ENCODE peak calls at places on chromosomes 1 and 21, in five cellular contexts. One of them, this sample, is unnamed.

GRCh38 chr1:175089319-175089718 is 21.7 kb downstream of the TNN start:
- DNase-seq in H9: no peak
- DNase-seq in H1: no peak
- DNase-seq in neuronal stem cell: peak
- DNase-seq in trophoblast cell: no peak
- DNase-seq in this sample: no peak

GRCh38 chr1:205068001-205068400 is 16.3 kb downstream of the TMEM81 start:
- DNase-seq in H9: no peak
- DNase-seq in H1: no peak
- DNase-seq in neuronal stem cell: no peak
- DNase-seq in trophoblast cell: no peak
- DNase-seq in this sample: no peak

GRCh38 chr1:29879217-29879616 is 642.9 kb downstream of the PTPRU start:
- DNase-seq in H9: no peak
- DNase-seq in H1: no peak
- DNase-seq in neuronal stem cell: no peak
- DNase-seq in trophoblast cell: no peak
- DNase-seq in this sample: no peak

GRCh38 chr1:107058245-107059032 is 2.0 kb downstream of the PRMT6 start:
- DNase-seq in H9: no peak
- DNase-seq in H1: no peak
- DNase-seq in neuronal stem cell: no peak
- DNase-seq in trophoblast cell: no peak
- DNase-seq in this sample: no peak

GRCh38 chr1:57067863-57068262 is 102.0 kb upstream of the C8B start:
- DNase-seq in H9: no peak
- DNase-seq in H1: no peak
- DNase-seq in neuronal stem cell: no peak
- DNase-seq in trophoblast cell: no peak
- DNase-seq in this sample: no peak

GRCh38 chr1:209484429-209484828 is 99.1 kb upstream of the CAMK1G start:
- DNase-seq in H9: no peak
- DNase-seq in H1: no peak
- DNase-seq in neuronal stem cell: no peak
- DNase-seq in trophoblast cell: no peak
- DNase-seq in this sample: no peak

GRCh38 chr21:32858628-32859027 is 87.1 kb upstream of the PAXBP1 start:
- DNase-seq in H9: no peak
- DNase-seq in H1: no peak
- DNase-seq in neuronal stem cell: no peak
- DNase-seq in trophoblast cell: no peak
- DNase-seq in this sample: no peak

GRCh38 chr21:36510911-36511310 is 31.0 kb upstream of the CLDN14 start:
- DNase-seq in H9: no peak
- DNase-seq in H1: no peak
- DNase-seq in neuronal stem cell: no peak
- DNase-seq in trophoblast cell: no peak
- DNase-seq in this sample: no peak

GRCh38 chr1:1358433-1359201 is at the start of gene MXRA8:
- DNase-seq in H9: peak
- DNase-seq in H1: no peak
- DNase-seq in neuronal stem cell: no peak
- DNase-seq in trophoblast cell: no peak
- DNase-seq in this sample: peak

GRCh38 chr1:20353836-20354235 is 63.2 kb downstream of the VWA5B1 start:
- DNase-seq in H9: no peak
- DNase-seq in H1: no peak
- DNase-seq in neuronal stem cell: no peak
- DNase-seq in trophoblast cell: no peak
- DNase-seq in this sample: no peak

GRCh38 chr1:49435291-49435690 is 588.5 kb downstream of the AGBL4 start:
- DNase-seq in H9: no peak
- DNase-seq in H1: no peak
- DNase-seq in neuronal stem cell: no peak
- DNase-seq in trophoblast cell: no peak
- DNase-seq in this sample: no peak

GRCh38 chr1:203536981-203537455 is 43.1 kb downstream of the OPTC start:
- DNase-seq in H9: no peak
- DNase-seq in H1: no peak
- DNase-seq in neuronal stem cell: no peak
- DNase-seq in trophoblast cell: peak
- DNase-seq in this sample: peak

GRCh38 chr1:213120386-213120785 is 69.3 kb downstream of the RPS6KC1 start:
- DNase-seq in H9: no peak
- DNase-seq in H1: no peak
- DNase-seq in neuronal stem cell: no peak
- DNase-seq in trophoblast cell: no peak
- DNase-seq in this sample: no peak

GRCh38 chr1:22252902-22253790 is 110.2 kb upstream of the WNT4 start:
- DNase-seq in H9: no peak
- DNase-seq in H1: no peak
- DNase-seq in neuronal stem cell: no peak
- DNase-seq in trophoblast cell: no peak
- DNase-seq in this sample: no peak

GRCh38 chr1:39337067-39337466 is 132.6 kb downstream of the MACF1 start:
- DNase-seq in H9: no peak
- DNase-seq in H1: no peak
- DNase-seq in neuronal stem cell: no peak
- DNase-seq in trophoblast cell: no peak
- DNase-seq in this sample: no peak

GRCh38 chr1:1044455-1044854 is 24.5 kb downstream of the AGRN start:
- DNase-seq in H9: no peak
- DNase-seq in H1: no peak
- DNase-seq in neuronal stem cell: no peak
- DNase-seq in trophoblast cell: no peak
- DNase-seq in this sample: no peak

GRCh38 chr1:217029311-217030157 is 306.3 kb upstream of the ESRRG start:
- DNase-seq in H9: no peak
- DNase-seq in H1: no peak
- DNase-seq in neuronal stem cell: no peak
- DNase-seq in trophoblast cell: peak
- DNase-seq in this sample: peak

GRCh38 chr21:16071082-16071481 is 341.3 kb downstream of the USP25 start:
- DNase-seq in H9: no peak
- DNase-seq in H1: no peak
- DNase-seq in neuronal stem cell: no peak
- DNase-seq in trophoblast cell: no peak
- DNase-seq in this sample: no peak

GRCh38 chr21:31281561-31281960 is 62.5 kb downstream of the TIAM1 start:
- DNase-seq in H9: no peak
- DNase-seq in H1: no peak
- DNase-seq in neuronal stem cell: no peak
- DNase-seq in trophoblast cell: no peak
- DNase-seq in this sample: no peak

GRCh38 chr1:203491664-203492485 is 2.1 kb upstream of the OPTC start:
- DNase-seq in H9: no peak
- DNase-seq in H1: no peak
- DNase-seq in neuronal stem cell: no peak
- DNase-seq in trophoblast cell: no peak
- DNase-seq in this sample: no peak

GRCh38 chr1:55305735-55306134 is 90.6 kb upstream of the USP24 start:
- DNase-seq in H9: no peak
- DNase-seq in H1: no peak
- DNase-seq in neuronal stem cell: no peak
- DNase-seq in trophoblast cell: peak
- DNase-seq in this sample: peak

GRCh38 chr1:38546630-38547029 is 312.9 kb downstream of the RRAGC start:
- DNase-seq in H9: no peak
- DNase-seq in H1: no peak
- DNase-seq in neuronal stem cell: no peak
- DNase-seq in trophoblast cell: no peak
- DNase-seq in this sample: no peak

GRCh38 chr21:17370750-17371325 is 142.0 kb upstream of the CXADR start:
- DNase-seq in H9: no peak
- DNase-seq in H1: no peak
- DNase-seq in neuronal stem cell: no peak
- DNase-seq in trophoblast cell: no peak
- DNase-seq in this sample: no peak

GRCh38 chr1:9529190-9529589 is 10.1 kb upstream of the SLC25A33 start:
- DNase-seq in H9: no peak
- DNase-seq in H1: no peak
- DNase-seq in neuronal stem cell: no peak
- DNase-seq in trophoblast cell: peak
- DNase-seq in this sample: peak

GRCh38 chr1:68375919-68376318 is 73.8 kb downstream of the RPE65 start:
- DNase-seq in H9: no peak
- DNase-seq in H1: no peak
- DNase-seq in neuronal stem cell: no peak
- DNase-seq in trophoblast cell: no peak
- DNase-seq in this sample: no peak

GRCh38 chr21:42674351-42674940 is 21.0 kb downstream of the PDE9A start:
- DNase-seq in H9: peak
- DNase-seq in H1: no peak
- DNase-seq in neuronal stem cell: peak
- DNase-seq in trophoblast cell: no peak
- DNase-seq in this sample: peak

GRCh38 chr1:202017385-202018225 is 7.2 kb downstream of the ELF3 start:
- DNase-seq in H9: no peak
- DNase-seq in H1: no peak
- DNase-seq in neuronal stem cell: no peak
- DNase-seq in trophoblast cell: peak
- DNase-seq in this sample: no peak

GRCh38 chr1:202018226-202018475 is 7.8 kb downstream of the ELF3 start:
- DNase-seq in H9: no peak
- DNase-seq in H1: no peak
- DNase-seq in neuronal stem cell: no peak
- DNase-seq in trophoblast cell: no peak
- DNase-seq in this sample: no peak

GRCh38 chr1:202018476-202019234 is 8.3 kb downstream of the ELF3 start:
- DNase-seq in H9: no peak
- DNase-seq in H1: no peak
- DNase-seq in neuronal stem cell: no peak
- DNase-seq in trophoblast cell: peak
- DNase-seq in this sample: no peak

DNA sequence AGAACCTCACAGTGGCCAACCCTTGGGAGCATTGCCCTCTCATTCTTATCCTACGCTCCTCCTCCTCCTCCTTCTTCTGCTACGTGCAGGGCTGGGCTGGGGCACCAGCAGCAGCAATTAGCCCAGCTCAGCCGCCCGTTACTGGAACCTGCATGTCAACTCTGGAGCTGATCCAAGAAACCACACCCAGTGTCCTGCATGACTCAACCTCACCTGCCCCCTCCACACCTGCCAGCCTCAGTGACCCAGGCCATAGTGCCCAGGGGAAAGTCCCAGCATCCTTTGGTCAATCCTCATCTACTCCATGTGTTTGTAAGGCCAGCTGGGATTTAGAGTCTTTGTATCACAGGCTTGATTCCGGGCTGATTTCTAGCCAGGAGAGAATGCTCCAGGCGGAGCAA is 12.6 kb downstream of the ELF3 start:
- DNase-seq in H9: no peak
- DNase-seq in H1: no peak
- DNase-seq in neuronal stem cell: no peak
- DNase-seq in trophoblast cell: peak
- DNase-seq in this sample: no peak
- H3K4ac ChIP-seq in H9: no peak
- H3K4ac ChIP-seq in H1: no peak
- H3K4ac ChIP-seq in neuronal stem cell: no peak
- H3K4ac ChIP-seq in trophoblast cell: no peak
- H3K4ac ChIP-seq in this sample: no peak

DNA sequence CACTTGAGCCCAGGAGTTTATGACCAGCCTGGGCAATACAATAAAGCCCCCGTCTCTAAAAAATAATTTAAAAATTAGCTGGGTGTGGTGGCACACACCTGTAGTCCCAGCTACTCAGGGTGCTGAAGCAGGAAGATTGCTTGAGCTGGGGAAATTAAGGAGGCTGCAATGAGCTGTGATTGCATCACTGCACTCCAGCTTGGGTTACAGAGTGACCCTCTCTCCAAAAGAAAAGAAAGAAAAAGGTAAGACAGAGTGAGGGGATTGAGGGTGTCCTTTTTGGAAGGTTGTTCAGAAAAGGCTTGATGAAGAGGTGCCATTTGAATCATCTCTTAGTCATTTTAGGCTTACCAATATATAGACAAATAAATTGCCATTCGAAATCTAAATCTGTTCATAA is 4.0 kb upstream of the SRRM1 start:
- DNase-seq in H9: no peak
- DNase-seq in H1: no peak
- DNase-seq in neuronal stem cell: no peak
- DNase-seq in trophoblast cell: no peak
- DNase-seq in this sample: no peak
- H3K23ac ChIP-seq in H9: no peak
- H3K23ac ChIP-seq in H1: no peak
- H3K23ac ChIP-seq in neuronal stem cell: no peak
- H3K23ac ChIP-seq in trophoblast cell: no peak
- H3K23ac ChIP-seq in this sample: no peak

DNA sequence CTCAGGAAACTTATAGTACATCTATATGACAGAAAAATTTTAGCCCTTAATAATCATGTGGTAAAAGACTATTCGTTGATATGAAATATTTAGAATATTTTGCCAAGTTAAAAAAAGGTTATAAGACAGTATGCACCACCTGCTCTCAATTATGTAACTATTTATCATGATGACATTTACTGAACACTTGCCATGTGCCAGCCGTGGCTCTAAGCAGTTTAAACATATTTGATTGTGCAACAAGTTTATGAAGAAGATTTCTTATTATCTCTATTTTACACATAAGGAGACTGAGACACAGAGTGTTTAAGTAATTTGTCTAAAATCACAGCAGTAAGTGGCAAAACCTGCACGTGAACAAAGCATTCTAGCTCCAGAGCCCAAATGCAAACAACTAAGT is 199.3 kb upstream of the JUN start:
- DNase-seq in H9: no peak
- DNase-seq in H1: no peak
- DNase-seq in neuronal stem cell: no peak
- DNase-seq in trophoblast cell: no peak
- DNase-seq in this sample: no peak
- H2BK12ac ChIP-seq in H9: no peak
- H2BK12ac ChIP-seq in H1: no peak
- H2BK12ac ChIP-seq in neuronal stem cell: no peak
- H2BK12ac ChIP-seq in trophoblast cell: no peak
- H2BK12ac ChIP-seq in this sample: no peak

DNA sequence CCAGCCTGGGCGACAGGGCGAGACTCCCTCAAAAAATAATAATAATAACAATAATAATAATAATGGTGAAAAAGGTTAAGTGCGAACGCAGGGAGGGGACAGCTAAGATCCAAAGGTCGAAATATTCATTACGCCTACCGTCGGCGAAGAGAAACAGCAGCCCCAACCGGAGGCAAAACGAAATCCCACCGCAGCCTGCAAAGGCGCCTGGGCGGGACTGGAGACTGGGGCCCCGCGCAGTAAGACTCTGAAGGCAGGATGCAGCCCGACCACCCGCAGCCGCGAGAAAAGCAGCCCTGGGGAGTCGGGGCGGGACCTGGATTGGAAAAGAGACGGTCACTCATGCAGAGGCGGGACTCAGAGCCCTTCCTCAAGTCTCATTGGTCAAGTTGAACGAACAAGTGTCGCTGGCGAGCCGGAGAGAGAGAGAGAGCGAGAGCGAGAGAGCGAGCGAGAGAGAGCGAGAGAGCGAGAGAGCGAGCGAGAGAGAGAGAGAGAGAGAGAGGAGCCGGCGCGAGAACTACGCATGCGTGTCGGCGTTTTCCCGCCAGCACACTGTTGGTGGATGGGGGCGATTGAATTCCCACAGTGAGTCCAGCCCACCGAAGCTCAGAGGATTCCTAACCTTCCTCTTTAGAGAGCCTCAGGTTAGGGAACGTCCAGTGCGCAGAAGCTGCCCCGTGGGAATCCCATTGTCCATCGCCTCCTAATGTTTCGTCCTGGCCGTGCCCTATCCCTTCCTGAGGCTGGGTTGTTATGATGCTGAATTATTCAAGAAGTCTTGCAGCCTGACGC is 10.7 kb downstream of the ENTREP3 start:
- DNase-seq in H9: peak
- DNase-seq in H1: peak
- DNase-seq in neuronal stem cell: peak
- DNase-seq in trophoblast cell: peak
- DNase-seq in this sample: peak
- H3K4ac ChIP-seq in H9: no peak
- H3K4ac ChIP-seq in H1: no peak
- H3K4ac ChIP-seq in neuronal stem cell: no peak
- H3K4ac ChIP-seq in trophoblast cell: no peak
- H3K4ac ChIP-seq in this sample: peak